ENCODE peak calls at places on chromosomes 12 and 14, in ten cellular contexts. Q, S, B, E, D, Y, C, X, V and U are unnamed samples.
A peak's percentile ranks its signal among the peaks of the same experiment; 100 is the strongest.

GRCh38 chr14:53412819-53413664 is 259.9 kb upstream of the DDHD1 start:
- DNase-seq in S (peak; percentile 13), V (peak; percentile 37), E (no peak), Y (no peak), D (no peak), Q (no peak), C (peak; percentile 23), X (no peak), B (peak; percentile 25), U (no peak)

GRCh38 chr14:103625361-103626095 is 3.5 kb upstream of the KLC1 start:
- DNase-seq in D (no peak), V (no peak), Y (no peak), C (no peak), B (no peak), S (no peak), Q (no peak), E (no peak), X (no peak), U (no peak)

GRCh38 chr14:99467338-99468075 is 13.2 kb downstream of the SETD3 start:
- DNase-seq in E (no peak), D (no peak), Q (no peak), X (no peak), C (no peak), S (no peak), Y (no peak), B (no peak), V (no peak), U (no peak)

GRCh38 chr12:62653740-62654139 is 187.1 kb downstream of the MON2 start:
- DNase-seq in D (no peak), V (no peak), Q (no peak), E (no peak), X (no peak), S (peak; percentile 78), Y (no peak), C (no peak), B (no peak), U (no peak)

GRCh38 chr12:132437252-132438138 is 52.5 kb upstream of the FBRSL1 start:
- DNase-seq in C (no peak), Q (no peak), X (no peak), V (no peak), S (peak; percentile 39), D (no peak), Y (no peak), E (no peak), B (no peak), U (peak; percentile 20)

GRCh38 chr12:68521321-68521839 is 89.3 kb upstream of the RAP1B start:
- DNase-seq in C (peak; percentile 83), Q (no peak), Y (peak; percentile 65), D (peak; percentile 24), X (peak; percentile 82), E (no peak), S (no peak), B (peak; percentile 90), V (peak; percentile 61), U (no peak)

GRCh38 chr12:46585854-46586621 is 213.5 kb upstream of the SLC38A2 start:
- DNase-seq in D (peak; percentile 78), Y (peak; percentile 9), S (peak; percentile 88), Q (no peak), E (no peak), C (peak; percentile 73), B (peak; percentile 91), X (peak; percentile 22), V (no peak), U (no peak)

GRCh38 chr12:109716512-109717389 is 3.1 kb downstream of the FAM222A start:
- DNase-seq in E (no peak), B (no peak), D (no peak), S (no peak), Q (no peak), V (no peak), C (no peak), Y (no peak), X (peak; percentile 62), U (peak; percentile 73)

GRCh38 chr12:109310247-109311125 is 1.4 kb upstream of the FOXN4 start:
- DNase-seq in D (no peak), C (no peak), B (no peak), X (no peak), V (no peak), Q (no peak), E (no peak), S (no peak), Y (no peak), U (no peak)

GRCh38 chr12:106327256-106327852 is 24.8 kb downstream of the TCP11L2 start:
- DNase-seq in Q (no peak), D (no peak), Y (no peak), E (no peak), C (no peak), S (no peak), X (no peak), V (no peak), B (no peak), U (no peak)

GRCh38 chr12:96811083-96811482 is 96.0 kb upstream of the NEDD1 start:
- DNase-seq in Y (peak; percentile 73), X (peak; percentile 52), S (no peak), V (peak; percentile 58), D (peak; percentile 51), E (no peak), C (peak; percentile 90), B (peak; percentile 91), Q (no peak), U (no peak)

GRCh38 chr14:72608391-72609204 is 285.3 kb downstream of the DPF3 start:
- DNase-seq in Y (peak; percentile 86), Q (no peak), B (peak; percentile 95), X (peak; percentile 91), E (no peak), V (peak; percentile 98), C (peak; percentile 85), D (peak; percentile 88), S (peak; percentile 35), U (no peak)

GRCh38 chr14:68796418-68797101 is 3.7 kb upstream of the ZFP36L1 start:
- DNase-seq in E (peak; percentile 35), B (peak; percentile 39), Q (no peak), C (peak; percentile 32), X (peak; percentile 32), S (no peak), V (no peak), Y (no peak), D (no peak), U (no peak)

GRCh38 chr12:124474709-124475108 is 92.7 kb downstream of the NCOR2 start:
- DNase-seq in Q (no peak), Y (no peak), V (no peak), D (no peak), S (no peak), C (no peak), X (no peak), B (no peak), E (no peak), U (peak; percentile 57)

GRCh38 chr12:89542912-89543592 is 17.2 kb upstream of the POC1B start:
- DNase-seq in C (peak; percentile 92), S (peak; percentile 90), V (peak; percentile 67), X (peak; percentile 84), Y (no peak), D (peak; percentile 52), E (peak; percentile 58), Q (peak; percentile 22), B (peak; percentile 84), U (peak; percentile 68)

GRCh38 chr14:100413699-100414098 is 90.6 kb downstream of the SLC25A47 start:
- DNase-seq in X (no peak), Y (no peak), S (no peak), E (no peak), Q (no peak), C (no peak), V (no peak), D (no peak), B (no peak), U (no peak)

GRCh38 chr12:95473440-95473946 is 459 bp upstream of the METAP2 start:
- DNase-seq in C (peak; percentile 38), X (peak; percentile 35), Q (no peak), B (peak; percentile 33), S (no peak), V (peak; percentile 49), D (no peak), E (peak; percentile 44), Y (peak; percentile 29), U (peak; percentile 48)

GRCh38 chr12:15540025-15540424 is 217.7 kb downstream of the PTPRO start:
- DNase-seq in Y (no peak), X (no peak), E (no peak), D (no peak), B (peak; percentile 47), C (no peak), Q (no peak), V (no peak), S (no peak), U (no peak)